ENCODE peak calls at places on chromosome 1, in five cellular contexts. H is pancreas, O is cardiac fibroblast, X is psoas muscle, E is GM12865. F is an unnamed sample.
A peak's percentile ranks its signal among the peaks of the same experiment; 100 is the strongest.

GRCh38 chr1:52455686-52456085 is 51.3 kb downstream of the PRPF38A start:
- DNase-seq in H (no peak), E (no peak), X (no peak), O (peak; percentile 31), F (no peak)

GRCh38 chr1:88800382-88801051 is 90.8 kb downstream of the GTF2B start:
- DNase-seq in E (peak; percentile 3), O (peak; percentile 70), H (no peak), X (no peak), F (no peak)

GRCh38 chr1:116574581-116575291 is 3.9 kb upstream of the CD58 start:
- DNase-seq in X (peak; percentile 47), O (peak; percentile 81), E (peak; percentile 76), H (no peak), F (no peak)

GRCh38 chr1:162562452-162562828 is 918 bp downstream of the UAP1 start:
- DNase-seq in X (no peak), E (peak; percentile 40), H (no peak), O (peak; percentile 83), F (no peak)

GRCh38 chr1:230167419-230167852 is 100.4 kb downstream of the GALNT2 start:
- DNase-seq in E (peak; percentile 77), X (no peak), H (no peak), O (peak; percentile 83), F (no peak)

GRCh38 chr1:192737311-192737710 is 71.5 kb upstream of the RGS2 start:
- DNase-seq in E (no peak), H (no peak), O (no peak), X (no peak), F (no peak)

GRCh38 chr1:40258445-40258769 is 371 bp downstream of the ZMPSTE24 start:
- DNase-seq in O (no peak), H (no peak), E (no peak), X (no peak), F (no peak)

GRCh38 chr1:51203121-51203873 is 32.8 kb upstream of the RNF11 start:
- DNase-seq in O (no peak), X (no peak), H (no peak), E (peak; percentile 75), F (no peak)

GRCh38 chr1:4725416-4725815 is 71.0 kb downstream of the AJAP1 start:
- DNase-seq in X (no peak), H (no peak), O (no peak), E (no peak), F (no peak)

GRCh38 chr1:201501144-201501543 is 5.8 kb downstream of the CSRP1 start:
- DNase-seq in O (peak; percentile 80), X (no peak), H (no peak), E (no peak), F (no peak)

GRCh38 chr1:156858555-156858956 is 361 bp downstream of the INSRR start:
- DNase-seq in E (no peak), H (no peak), X (no peak), O (no peak), F (no peak)

GRCh38 chr1:107195476-107195875 is 54.6 kb downstream of the NTNG1 start:
- DNase-seq in O (no peak), E (no peak), H (no peak), X (no peak), F (no peak)

GRCh38 chr1:1778827-1779675 is 781 bp upstream of the NADK start:
- DNase-seq in H (peak; percentile 90), O (no peak), X (peak; percentile 73), E (peak; percentile 98), F (no peak)

GRCh38 chr1:8165595-8166360 is 139.7 kb upstream of the ERRFI1 start:
- DNase-seq in X (no peak), O (no peak), E (no peak), H (no peak), F (no peak)

GRCh38 chr1:240258910-240259309 is 167.2 kb downstream of the FMN2 start:
- DNase-seq in X (no peak), E (no peak), O (peak; percentile 83), H (no peak), F (peak; percentile 77)

GRCh38 chr1:56550132-56550531 is 29.2 kb downstream of the PLPP3 start:
- DNase-seq in O (no peak), H (no peak), X (no peak), E (no peak), F (no peak)

GRCh38 chr1:172915276-172915675 is 135.5 kb downstream of the TNFSF18 start:
- DNase-seq in E (no peak), H (no peak), X (no peak), O (no peak), F (no peak)

GRCh38 chr1:34924759-34925555 is 4.5 kb downstream of the DLGAP3 start:
- DNase-seq in O (peak; percentile 70), H (peak; percentile 79), X (peak; percentile 61), E (peak; percentile 46), F (no peak)

GRCh38 chr1:182595641-182596240 is 6.7 kb upstream of the RNASEL start:
- DNase-seq in X (peak; percentile 68), O (peak; percentile 81), H (peak; percentile 83), E (peak; percentile 68), F (no peak)

GRCh38 chr1:226643701-226644540 is 95.2 kb downstream of the ITPKB start:
- DNase-seq in H (peak; percentile 44), O (no peak), X (peak; percentile 11), E (peak; percentile 53), F (no peak)

GRCh38 chr1:8189931-8190483 is 127.9 kb upstream of the SLC45A1 start:
- DNase-seq in E (no peak), X (no peak), O (peak; percentile 38), H (no peak), F (no peak)

GRCh38 chr1:117932576-117932975 is 3.0 kb downstream of the WDR3 start:
- DNase-seq in X (no peak), E (no peak), H (no peak), O (no peak), F (no peak)

DNA sequence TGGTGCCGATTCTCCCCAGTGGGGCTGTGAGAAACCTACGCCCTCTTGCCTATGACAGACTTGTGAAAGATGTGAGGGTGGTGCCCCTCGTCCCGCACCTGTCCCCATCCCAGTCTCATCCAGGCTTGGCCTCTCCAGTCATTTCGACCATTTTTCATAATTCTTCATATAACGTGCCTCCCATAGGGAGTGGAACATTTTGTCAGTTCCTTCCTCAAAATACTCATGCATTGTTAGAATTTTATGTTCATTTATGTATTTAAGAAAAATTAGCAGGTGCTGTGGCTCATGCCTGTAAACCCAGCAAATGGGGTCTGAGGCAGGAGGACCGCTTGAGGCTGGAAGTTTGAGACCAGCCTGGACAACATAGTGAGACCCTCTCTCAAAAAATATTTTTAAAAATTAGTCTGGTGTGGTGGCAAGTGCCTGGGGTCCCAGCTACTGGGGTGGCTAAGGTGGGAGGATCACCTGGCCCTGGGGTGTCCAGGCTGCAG is 19.7 kb upstream of the SMPDL3B start:
- DNase-seq in X (no peak), O (no peak), E (no peak), H (no peak), F (no peak)
- H3K4me3 ChIP-seq in X (peak overlapping the region; percentile 79), O (no peak overlapping the region), E (peak overlapping the region; percentile 39), H (peak overlapping the region; percentile 62), F (peak overlapping the region; percentile 43)

DNA sequence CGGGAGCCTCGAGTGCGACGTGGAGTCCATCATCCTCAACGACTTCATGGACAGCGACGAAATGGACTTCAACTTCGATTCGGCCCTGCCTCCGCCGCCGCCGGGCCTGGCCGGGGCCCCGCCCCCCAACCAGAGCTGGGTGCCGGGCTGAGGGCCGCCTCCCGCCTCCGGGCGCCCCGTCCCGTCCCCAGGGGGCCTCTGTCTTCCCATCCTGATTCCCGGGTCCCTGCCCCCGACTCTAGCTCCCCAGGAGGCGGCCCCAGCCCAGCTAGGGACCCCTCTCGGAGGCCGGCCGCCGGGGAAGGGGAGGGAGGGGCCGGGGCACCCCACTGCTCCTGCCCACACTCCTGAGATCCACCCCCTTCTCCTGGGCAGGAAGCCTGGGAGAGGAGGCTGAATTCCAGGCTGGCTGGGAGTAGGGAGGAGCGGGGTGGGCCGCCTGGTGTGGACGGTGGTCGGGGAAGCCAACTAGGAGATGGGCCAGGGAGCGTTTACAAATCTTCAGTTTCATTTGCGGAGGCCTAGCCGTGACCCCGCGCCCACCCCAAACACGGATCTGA is 21.4 kb downstream of the FOXO6 start:
- DNase-seq in E (no peak), H (peak; percentile 73), X (peak; percentile 64), O (no peak), F (no peak)
- H3K4me3 ChIP-seq in E (no peak overlapping the region), H (peak overlapping the region; percentile 18), X (peak overlapping the region; percentile 64), O (no peak overlapping the region), F (peak overlapping the region; percentile 57)

GRCh38 chr1:223129229-223129851 is 13.7 kb downstream of the TLR5 start:
- DNase-seq in X (peak; percentile 80), E (peak; percentile 46), H (peak; percentile 94), O (peak; percentile 50), F (no peak)
- H3K4me3 ChIP-seq in X (peak overlapping the region; percentile 26), E (no peak overlapping the region), H (no peak overlapping the region), O (peak overlapping the region; percentile 33), F (peak overlapping the region; percentile 49)

DNA sequence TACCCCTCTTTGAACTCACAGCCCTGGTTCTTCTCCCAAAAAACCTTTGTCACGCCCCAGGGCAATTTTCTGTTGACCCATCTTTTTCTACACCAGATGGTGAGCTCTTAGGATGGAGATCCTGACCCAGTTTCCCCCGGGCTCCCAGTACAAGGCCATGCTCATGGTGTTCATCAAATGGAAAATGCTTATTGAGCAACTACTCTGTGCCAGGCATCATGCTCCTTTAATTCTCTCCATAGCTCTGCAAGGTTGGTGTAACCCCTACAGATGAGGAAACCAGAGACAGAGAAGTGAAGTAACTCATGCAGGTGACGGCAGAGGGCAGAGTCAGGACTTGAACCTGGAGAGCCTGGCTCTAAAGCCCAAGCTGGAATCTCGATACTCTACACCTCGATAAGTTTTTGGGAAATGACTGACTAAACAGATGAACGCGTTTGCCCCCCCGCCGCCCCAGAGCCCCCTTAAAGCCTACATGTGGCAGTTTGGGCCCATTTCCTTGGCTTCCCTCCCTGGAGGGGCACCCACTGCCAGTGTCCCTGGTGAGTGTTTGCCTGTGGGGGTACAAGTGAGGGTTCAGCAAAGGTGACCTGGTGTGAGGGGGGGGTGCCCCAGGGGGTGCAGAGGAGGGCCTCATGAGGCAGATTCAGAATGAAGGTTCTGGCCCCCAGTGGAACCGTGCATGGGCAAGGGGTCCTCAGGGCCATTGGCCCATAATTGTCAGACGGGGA is 30.2 kb upstream of the RUNX3 start:
- DNase-seq in E (no peak), H (no peak), X (no peak), O (no peak), F (no peak)
- H3K4me3 ChIP-seq in E (peak overlapping the region; percentile 67), H (no peak overlapping the region), X (no peak overlapping the region), O (no peak overlapping the region), F (no peak overlapping the region)

GRCh38 chr1:41581216-41582003 is 96.9 kb upstream of the EDN2 start:
- DNase-seq in E (no peak), O (no peak), H (no peak), X (no peak), F (no peak)
- H3K4me3 ChIP-seq in E (no peak overlapping the region), O (no peak overlapping the region), H (no peak overlapping the region), X (no peak overlapping the region), F (no peak overlapping the region)